ENCODE peak calls at places on chromosomes 6 and 20, in seven cellular contexts. F, Z, K, Y, L, M and A are unnamed samples.

GRCh38 chr6:20211941-20212391 is 303 bp downstream of the MBOAT1 start:
- DNase-seq in F (peak), Z (no peak), K (peak), Y (no peak), L (peak), M (no peak), A (no peak)

GRCh38 chr20:20224806-20225205 is 143.1 kb upstream of the INSM1 start:
- DNase-seq in F (no peak), Z (no peak), K (no peak), Y (no peak), L (no peak), M (no peak), A (no peak)

GRCh38 chr20:62900692-62901584 is 25.4 kb downstream of the DIDO1 start:
- DNase-seq in F (no peak), Z (no peak), K (peak), Y (no peak), L (no peak), M (no peak), A (no peak)

GRCh38 chr20:5766085-5766764 is 16.0 kb downstream of the SHLD1 start:
- DNase-seq in F (no peak), Z (no peak), K (no peak), Y (no peak), L (no peak), M (no peak), A (peak)

GRCh38 chr20:58402305-58402704 is 13.3 kb downstream of the VAPB start:
- DNase-seq in F (no peak), Z (no peak), K (no peak), Y (no peak), L (no peak), M (no peak), A (no peak)

GRCh38 chr6:84762941-84763396 is 1.4 kb downstream of the TBX18 start:
- DNase-seq in F (no peak), Z (peak), K (no peak), Y (peak), L (no peak), M (no peak), A (no peak)

GRCh38 chr6:111803384-111803783 is 69.9 kb downstream of the FYN start:
- DNase-seq in F (no peak), Z (no peak), K (no peak), Y (no peak), L (no peak), M (no peak), A (no peak)

GRCh38 chr20:63342561-63343459 is 18.3 kb downstream of the CHRNA4 start:
- DNase-seq in F (no peak), Z (no peak), K (no peak), Y (no peak), L (no peak), M (no peak), A (no peak)

GRCh38 chr6:111950661-111951426 is 77.6 kb upstream of the FYN start:
- DNase-seq in F (peak), Z (no peak), K (peak), Y (no peak), L (no peak), M (no peak), A (no peak)

GRCh38 chr20:58810116-58810878 is 40.4 kb downstream of the GNAS-AS1 start:
- DNase-seq in F (peak), Z (peak), K (no peak), Y (no peak), L (no peak), M (no peak), A (no peak)

GRCh38 chr6:104766601-104767000 is 93.1 kb downstream of the HACE1 start:
- DNase-seq in F (no peak), Z (no peak), K (no peak), Y (no peak), L (no peak), M (no peak), A (no peak)

GRCh38 chr20:50012282-50013263 is 29.8 kb downstream of the SNAI1 start:
- DNase-seq in F (no peak), Z (no peak), K (no peak), Y (no peak), L (no peak), M (no peak), A (no peak)

GRCh38 chr6:47126647-47127339 is 84.7 kb upstream of the ADGRF1 start:
- DNase-seq in F (peak), Z (no peak), K (no peak), Y (no peak), L (no peak), M (no peak), A (no peak)

GRCh38 chr20:50308513-50309279 is 118.1 kb downstream of the CEBPB start:
- DNase-seq in F (peak), Z (no peak), K (no peak), Y (peak), L (no peak), M (no peak), A (peak)

GRCh38 chr6:152453421-152453820 is 183.7 kb downstream of the SYNE1 start:
- DNase-seq in F (no peak), Z (no peak), K (no peak), Y (no peak), L (no peak), M (no peak), A (no peak)

GRCh38 chr6:14333556-14334305 is 216.2 kb downstream of the CD83 start:
- DNase-seq in F (peak), Z (no peak), K (no peak), Y (no peak), L (no peak), M (no peak), A (no peak)

GRCh38 chr20:6007094-6007528 is 46.7 kb downstream of the LRRN4 start:
- DNase-seq in F (peak), Z (no peak), K (no peak), Y (no peak), L (no peak), M (no peak), A (no peak)

GRCh38 chr20:62684986-62685385 is 23.6 kb upstream of the NTSR1 start:
- DNase-seq in F (no peak), Z (no peak), K (no peak), Y (no peak), L (no peak), M (no peak), A (no peak)